ENCODE peak calls at places on chromosomes 6 and 20, in four cellular contexts. One of them, this sample, is unnamed.
A peak's percentile ranks its signal among the peaks of the same experiment; 100 is the strongest.

GRCh38 chr20:16216227-16217210 is 356.7 kb downstream of the KIF16B start:
- DNase-seq in neural progenitor cell: no peak
- DNase-seq in T-helper 17 cell: no peak
- DNase-seq in ovary: no peak
- DNase-seq in this sample: no peak

GRCh38 chr6:41785689-41786450 is 1.6 kb upstream of the TOMM6 start:
- DNase-seq in neural progenitor cell: no peak
- DNase-seq in T-helper 17 cell: no peak
- DNase-seq in ovary: no peak
- DNase-seq in this sample: no peak

GRCh38 chr6:44008821-44009370 is 118.4 kb downstream of the MRPL14 start:
- DNase-seq in neural progenitor cell: no peak
- DNase-seq in T-helper 17 cell: no peak
- DNase-seq in ovary: no peak
- DNase-seq in this sample: no peak

GRCh38 chr20:31704225-31705119 is 18.2 kb downstream of the BCL2L1 start:
- DNase-seq in neural progenitor cell: peak; percentile 32
- DNase-seq in T-helper 17 cell: no peak
- DNase-seq in ovary: no peak
- DNase-seq in this sample: no peak

GRCh38 chr20:51985013-51985415 is 182.7 kb upstream of the SALL4 start:
- DNase-seq in neural progenitor cell: no peak
- DNase-seq in T-helper 17 cell: no peak
- DNase-seq in ovary: no peak
- DNase-seq in this sample: no peak

GRCh38 chr6:166958926-166959861 is 2.8 kb upstream of the RNASET2 start:
- DNase-seq in neural progenitor cell: no peak
- DNase-seq in T-helper 17 cell: no peak
- DNase-seq in ovary: no peak
- DNase-seq in this sample: no peak

GRCh38 chr20:25544316-25544715 is 41.0 kb downstream of the NINL start:
- DNase-seq in neural progenitor cell: no peak
- DNase-seq in T-helper 17 cell: no peak
- DNase-seq in ovary: no peak
- DNase-seq in this sample: no peak

GRCh38 chr6:42236030-42236429 is 18.4 kb upstream of the MRPS10 start:
- DNase-seq in neural progenitor cell: no peak
- DNase-seq in T-helper 17 cell: no peak
- DNase-seq in ovary: no peak
- DNase-seq in this sample: no peak

This sample was measured in retina.